ENCODE peak calls at places on chromosome 15, in five cellular contexts. G, A, Y, M and B are unnamed samples.
A peak's percentile ranks its signal among the peaks of the same experiment; 100 is the strongest.

GRCh38 chr15:70430029-70430428 is 332.3 kb upstream of the TLE3 start:
- DNase-seq in M (peak; percentile 8), Y (peak; percentile 22), A (no peak), G (no peak), B (no peak)

GRCh38 chr15:77038312-77039216 is 32.3 kb downstream of the TSPAN3 start:
- DNase-seq in Y (no peak), A (no peak), G (no peak), M (no peak), B (no peak)

GRCh38 chr15:65006876-65007275 is 17.2 kb upstream of the SPG21 start:
- DNase-seq in M (no peak), A (no peak), Y (no peak), G (no peak), B (no peak)

GRCh38 chr15:98855815-98856539 is 151.6 kb downstream of the PGPEP1L start:
- DNase-seq in G (no peak), A (no peak), M (peak; percentile 43), Y (no peak), B (no peak)

GRCh38 chr15:57060799-57061198 is 142.4 kb downstream of the TCF12 start:
- DNase-seq in G (no peak), A (no peak), M (peak; percentile 88), Y (peak; percentile 74), B (no peak)

GRCh38 chr15:66729339-66729951 is 27.4 kb downstream of the SMAD6 start:
- DNase-seq in Y (no peak), G (no peak), M (no peak), A (no peak), B (no peak)

GRCh38 chr15:29435811-29436210 is 166.2 kb upstream of the NSMCE3 start:
- DNase-seq in A (no peak), Y (no peak), M (no peak), G (no peak), B (no peak)

GRCh38 chr15:71940004-71940588 is 129.7 kb downstream of the NR2E3 start:
- DNase-seq in M (no peak), Y (no peak), A (no peak), G (no peak), B (no peak)

GRCh38 chr15:42100021-42100800 is 5.8 kb upstream of the PLA2G4D start:
- DNase-seq in M (peak; percentile 14), G (no peak), A (no peak), Y (no peak), B (no peak)

GRCh38 chr15:101011582-101011981 is 92.4 kb downstream of the LRRK1 start:
- DNase-seq in A (no peak), Y (no peak), M (no peak), G (no peak), B (no peak)

GRCh38 chr15:40941078-40941527 is 12.0 kb downstream of the DLL4 start:
- DNase-seq in M (no peak), Y (no peak), G (no peak), A (no peak), B (no peak)

GRCh38 chr15:31347067-31347975 is 20.7 kb downstream of the KLF13 start:
- DNase-seq in G (peak; percentile 65), M (no peak), A (peak; percentile 63), Y (no peak), B (peak; percentile 37)

GRCh38 chr15:52137432-52138357 is 25.1 kb upstream of the BCL2L10 start:
- DNase-seq in M (no peak), A (no peak), Y (no peak), G (no peak), B (no peak)

GRCh38 chr15:99682455-99682854 is 50.8 kb downstream of the LYSMD4 start:
- DNase-seq in A (no peak), G (no peak), M (peak; percentile 81), Y (peak; percentile 91), B (no peak)

GRCh38 chr15:78419331-78419730 is 18.7 kb upstream of the IREB2 start:
- DNase-seq in G (no peak), M (no peak), Y (no peak), A (no peak), B (no peak)

GRCh38 chr15:62656071-62656470 is 386.5 kb upstream of the TPM1 start:
- DNase-seq in G (no peak), Y (no peak), M (no peak), A (no peak), B (no peak)

GRCh38 chr15:68310178-68310810 is 32.7 kb downstream of the FEM1B start:
- DNase-seq in Y (no peak), M (no peak), A (no peak), G (no peak), B (no peak)

GRCh38 chr15:89758981-89759380 is 7.9 kb upstream of the MESP1 start:
- DNase-seq in Y (no peak), A (no peak), G (no peak), M (no peak), B (no peak)

GRCh38 chr15:44706946-44707636 is 4.0 kb downstream of the PATL2 start:
- DNase-seq in G (no peak), Y (no peak), M (no peak), A (no peak), B (no peak)

GRCh38 chr15:59550961-59551360 is 60.6 kb upstream of the GCNT3 start:
- DNase-seq in A (no peak), M (no peak), Y (no peak), G (no peak), B (no peak)